ENCODE peak calls at places on chromosomes 11 and 22, in five cellular contexts. One of them, this sample, is unnamed.
A peak's percentile ranks its signal among the peaks of the same experiment; 100 is the strongest.

GRCh38 chr11:8870461-8871282 is 40.3 kb upstream of the AKIP1 start:
- DNase-seq in A549: peak; percentile 86
- DNase-seq in H1: peak; percentile 83
- DNase-seq in WTC11: peak; percentile 75
- DNase-seq in HCT116: peak; percentile 68
- DNase-seq in this sample: peak; percentile 91

GRCh38 chr22:19965771-19966709 is 24.4 kb upstream of the TXNRD2 start:
- DNase-seq in H1: peak; percentile 76
- DNase-seq in WTC11: peak; percentile 68
- DNase-seq in A549: no peak
- DNase-seq in HCT116: no peak
- DNase-seq in this sample: peak; percentile 78

GRCh38 chr11:32531528-32531927 is 52.1 kb upstream of the EIF3M start:
- DNase-seq in H1: no peak
- DNase-seq in WTC11: no peak
- DNase-seq in HCT116: no peak
- DNase-seq in A549: no peak
- DNase-seq in this sample: no peak

GRCh38 chr11:83835423-83835822 is 549.3 kb upstream of the CCDC90B start:
- DNase-seq in WTC11: no peak
- DNase-seq in HCT116: no peak
- DNase-seq in H1: no peak
- DNase-seq in A549: no peak
- DNase-seq in this sample: no peak

GRCh38 chr22:38867496-38868285 is 4.3 kb downstream of the CBX6 start:
- DNase-seq in WTC11: no peak
- DNase-seq in HCT116: no peak
- DNase-seq in H1: no peak
- DNase-seq in A549: no peak
- DNase-seq in this sample: no peak

GRCh38 chr22:19823638-19824196 is 31.0 kb downstream of the GNB1L start:
- DNase-seq in WTC11: no peak
- DNase-seq in H1: peak; percentile 43
- DNase-seq in HCT116: no peak
- DNase-seq in A549: no peak
- DNase-seq in this sample: no peak

GRCh38 chr11:10505278-10506012 is 35.5 kb downstream of the RNF141 start:
- DNase-seq in HCT116: no peak
- DNase-seq in H1: no peak
- DNase-seq in A549: no peak
- DNase-seq in WTC11: no peak
- DNase-seq in this sample: no peak

GRCh38 chr11:47296045-47296444 is 26.1 kb downstream of the MADD start:
- DNase-seq in WTC11: no peak
- DNase-seq in HCT116: no peak
- DNase-seq in A549: no peak
- DNase-seq in H1: no peak
- DNase-seq in this sample: no peak

GRCh38 chr22:37474447-37475090 is 11.6 kb downstream of the MFNG start:
- DNase-seq in WTC11: no peak
- DNase-seq in H1: no peak
- DNase-seq in A549: no peak
- DNase-seq in HCT116: no peak
- DNase-seq in this sample: no peak

GRCh38 chr11:109971184-109971523 is 122.0 kb upstream of the ZC3H12C start:
- DNase-seq in H1: no peak
- DNase-seq in A549: no peak
- DNase-seq in HCT116: no peak
- DNase-seq in WTC11: no peak
- DNase-seq in this sample: no peak

GRCh38 chr11:16815047-16815767 is 76.8 kb downstream of the C11orf58 start:
- DNase-seq in WTC11: no peak
- DNase-seq in HCT116: no peak
- DNase-seq in H1: no peak
- DNase-seq in A549: no peak
- DNase-seq in this sample: no peak

GRCh38 chr11:7278314-7278917 is 26.7 kb downstream of the SYT9 start:
- DNase-seq in HCT116: peak; percentile 24
- DNase-seq in WTC11: peak; percentile 45
- DNase-seq in A549: peak; percentile 42
- DNase-seq in H1: no peak
- DNase-seq in this sample: peak; percentile 37

GRCh38 chr11:93652161-93652597 is 9.3 kb upstream of the CEP295 start:
- DNase-seq in H1: peak; percentile 70
- DNase-seq in WTC11: no peak
- DNase-seq in A549: peak; percentile 38
- DNase-seq in HCT116: no peak
- DNase-seq in this sample: peak; percentile 19

GRCh38 chr11:8341966-8342365 is 78.3 kb upstream of the LMO1 start:
- DNase-seq in HCT116: no peak
- DNase-seq in A549: no peak
- DNase-seq in WTC11: no peak
- DNase-seq in H1: no peak
- DNase-seq in this sample: no peak

GRCh38 chr11:120337896-120338840 is 2.0 kb downstream of the ARHGEF12 start:
- DNase-seq in H1: no peak
- DNase-seq in WTC11: no peak
- DNase-seq in A549: no peak
- DNase-seq in HCT116: no peak
- DNase-seq in this sample: no peak

GRCh38 chr11:41237386-41237785 is 222.1 kb downstream of the LRRC4C start:
- DNase-seq in A549: no peak
- DNase-seq in WTC11: no peak
- DNase-seq in H1: no peak
- DNase-seq in HCT116: no peak
- DNase-seq in this sample: no peak
- TF ChIP-seq MAX in A549: no peak
- TF ChIP-seq MAX in WTC11: no peak
- TF ChIP-seq MAX in H1: no peak
- TF ChIP-seq MAX in HCT116: no peak
- TF ChIP-seq MAX in this sample: no peak

DNA sequence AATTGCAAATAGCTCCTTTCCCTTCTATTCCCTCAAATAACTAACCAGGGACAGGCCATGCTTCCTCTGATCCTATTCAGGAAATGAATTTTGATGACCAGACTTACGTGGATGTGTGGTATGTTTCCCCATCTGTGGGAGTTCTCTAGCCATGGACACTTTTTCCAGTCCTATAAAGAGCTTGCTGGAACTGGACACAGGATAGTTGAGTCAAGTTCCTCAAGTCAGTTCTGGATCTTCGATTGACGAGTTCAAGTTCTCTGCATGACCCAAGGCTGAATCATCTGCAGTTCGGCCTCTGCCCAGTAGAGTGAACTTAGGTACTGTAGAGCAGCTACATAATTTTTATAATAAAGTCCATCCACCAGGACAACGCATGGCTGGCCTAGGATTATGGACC is 52.7 kb upstream of the CCND1 start:
- DNase-seq in H1: no peak
- DNase-seq in HCT116: peak; percentile 54
- DNase-seq in WTC11: no peak
- DNase-seq in A549: peak; percentile 66
- DNase-seq in this sample: no peak
- TF ChIP-seq MAX in H1: no peak
- TF ChIP-seq MAX in HCT116: peak; percentile 2
- TF ChIP-seq MAX in WTC11: no peak
- TF ChIP-seq MAX in A549: peak; percentile 57
- TF ChIP-seq MAX in this sample: peak; percentile 15

GRCh38 chr22:28882545-28882877 is 861 bp upstream of the ZNRF3 start:
- DNase-seq in WTC11: no peak
- DNase-seq in HCT116: peak; percentile 8
- DNase-seq in A549: no peak
- DNase-seq in H1: no peak
- DNase-seq in this sample: peak; percentile 30

GRCh38 chr22:28883657-28883916 is 215 bp downstream of the ZNRF3 start:
- DNase-seq in HCT116: no peak
- DNase-seq in H1: no peak
- DNase-seq in A549: no peak
- DNase-seq in WTC11: no peak
- DNase-seq in this sample: no peak

GRCh38 chr22:28884754-28885375 is 1.5 kb downstream of the ZNRF3 start:
- DNase-seq in A549: no peak
- DNase-seq in WTC11: no peak
- DNase-seq in HCT116: no peak
- DNase-seq in H1: no peak
- DNase-seq in this sample: no peak

GRCh38 chr22:28882878-28883656 is at the start of gene ZNRF3:
- DNase-seq in A549: peak; percentile 90
- DNase-seq in HCT116: peak; percentile 83
- DNase-seq in H1: peak; percentile 99
- DNase-seq in WTC11: peak; percentile 88
- DNase-seq in this sample: peak; percentile 97

GRCh38 chr22:28883917-28884753 is 763 bp downstream of the ZNRF3 start:
- DNase-seq in A549: peak; percentile 20
- DNase-seq in WTC11: peak; percentile 63
- DNase-seq in HCT116: peak; percentile 12
- DNase-seq in H1: peak; percentile 79
- DNase-seq in this sample: peak; percentile 74
- TF ChIP-seq MAX in A549: no peak
- TF ChIP-seq MAX in WTC11: no peak
- TF ChIP-seq MAX in HCT116: no peak
- TF ChIP-seq MAX in H1: peak; percentile 47
- TF ChIP-seq MAX in this sample: no peak

DNA sequence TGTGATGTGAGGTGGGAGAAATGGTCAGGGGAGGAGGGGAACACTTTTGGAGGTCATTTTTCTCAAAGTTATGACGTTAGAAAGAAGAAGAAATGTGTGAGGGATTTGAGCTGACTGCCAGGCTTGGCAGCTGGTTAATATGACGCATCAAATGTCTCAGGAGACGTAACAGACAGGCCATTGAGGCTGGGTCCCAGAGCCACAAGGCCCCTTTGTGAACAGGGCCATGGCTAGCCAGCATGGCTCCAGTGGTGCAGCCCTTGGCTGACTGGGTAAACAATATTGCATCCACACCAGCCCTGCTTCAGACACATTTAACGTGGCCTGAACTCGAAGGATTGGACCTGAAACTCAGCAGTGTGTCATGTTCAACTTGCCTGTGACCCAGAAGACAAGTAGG is 34.3 kb downstream of the AMOTL1 start:
- DNase-seq in A549: no peak
- DNase-seq in WTC11: no peak
- DNase-seq in H1: no peak
- DNase-seq in HCT116: no peak
- DNase-seq in this sample: no peak
- TF ChIP-seq MAX in A549: no peak
- TF ChIP-seq MAX in WTC11: no peak
- TF ChIP-seq MAX in H1: no peak
- TF ChIP-seq MAX in HCT116: no peak
- TF ChIP-seq MAX in this sample: no peak

GRCh38 chr11:121671276-121672168 is 218.8 kb upstream of the SORL1-AS1 start:
- DNase-seq in A549: no peak
- DNase-seq in HCT116: no peak
- DNase-seq in WTC11: no peak
- DNase-seq in H1: peak; percentile 16
- DNase-seq in this sample: peak; percentile 65
- TF ChIP-seq MAX in A549: no peak
- TF ChIP-seq MAX in HCT116: no peak
- TF ChIP-seq MAX in WTC11: no peak
- TF ChIP-seq MAX in H1: peak; percentile 29
- TF ChIP-seq MAX in this sample: no peak

DNA sequence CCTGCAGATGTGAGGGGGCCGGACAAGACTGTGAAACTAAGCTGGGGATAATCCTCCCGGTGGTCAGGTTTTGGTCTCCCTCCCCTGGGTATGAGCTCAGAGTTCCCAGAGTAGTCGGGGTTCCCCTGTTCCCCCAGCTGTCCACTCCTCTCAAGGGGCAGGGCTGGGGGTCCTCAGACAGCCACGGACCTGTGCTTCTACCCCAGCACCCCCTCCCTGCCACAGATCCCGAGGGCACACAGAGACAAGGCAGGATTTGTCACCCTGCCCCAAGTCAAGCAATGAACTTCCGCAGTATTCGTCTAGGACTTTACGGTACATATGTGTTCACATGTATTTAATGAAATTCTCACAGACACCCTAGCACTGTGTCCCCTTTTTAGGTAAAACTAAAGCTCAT is 45.2 kb downstream of the APOL1 start:
- DNase-seq in WTC11: no peak
- DNase-seq in HCT116: no peak
- DNase-seq in A549: no peak
- DNase-seq in H1: no peak
- DNase-seq in this sample: no peak
- TF ChIP-seq MAX in WTC11: no peak
- TF ChIP-seq MAX in HCT116: no peak
- TF ChIP-seq MAX in A549: no peak
- TF ChIP-seq MAX in H1: no peak
- TF ChIP-seq MAX in this sample: no peak

This sample was measured in SK-N-SH.